ENCODE peak calls at places on chromosomes 1 and 21, in five cellular contexts. T is IMR-90, F is heart right ventricle, D is tibial artery, I is cardiac muscle cell. U is an unnamed sample.

GRCh38 chr1:26127235-26128163 is 15.9 kb downstream of the PDIK1L start:
- DNase-seq in T (no peak), F (no peak), D (no peak), I (no peak), U (no peak)

GRCh38 chr1:156750932-156751723 is at the start of gene HDGF:
- DNase-seq in F (peak), I (peak), D (peak), T (no peak), U (peak)

GRCh38 chr1:237005674-237006073 is 1.4 kb upstream of the MT1HL1 start:
- DNase-seq in D (no peak), T (no peak), F (no peak), I (peak), U (no peak)

GRCh38 chr1:56808385-56808784 is 10.8 kb downstream of the FYB2 start:
- DNase-seq in I (no peak), F (no peak), T (no peak), D (no peak), U (no peak)

GRCh38 chr1:117527566-117528102 is 78.2 kb upstream of the TENT5C start:
- DNase-seq in I (no peak), F (no peak), T (peak), D (no peak), U (no peak)

GRCh38 chr21:44368711-44369446 is 15.5 kb downstream of the TRPM2 start:
- DNase-seq in D (no peak), F (no peak), I (no peak), T (no peak), U (no peak)

GRCh38 chr21:42472521-42472920 is 23.5 kb downstream of the RSPH1 start:
- DNase-seq in F (no peak), D (peak), I (no peak), T (no peak), U (no peak)

GRCh38 chr1:229027158-229027557 is 243.8 kb upstream of the RAB4A start:
- DNase-seq in T (no peak), I (no peak), D (no peak), F (no peak), U (no peak)

GRCh38 chr1:88917321-88918025 is 26.1 kb upstream of the GTF2B start:
- DNase-seq in D (no peak), T (no peak), F (no peak), I (no peak), U (no peak)

GRCh38 chr1:82517586-82517985 is 716.9 kb downstream of the ADGRL2 start:
- DNase-seq in F (peak), D (peak), T (no peak), I (peak), U (peak)

GRCh38 chr1:100441651-100442050 is 89.3 kb downstream of the CDC14A start:
- DNase-seq in T (no peak), F (no peak), I (no peak), D (no peak), U (no peak)

GRCh38 chr1:47559944-47560695 is 122.3 kb downstream of the FOXD2 start:
- DNase-seq in T (no peak), D (no peak), F (no peak), I (peak), U (no peak)

GRCh38 chr1:36572142-36572715 is 89.5 kb upstream of the CSF3R start:
- DNase-seq in D (no peak), I (no peak), F (no peak), T (no peak), U (no peak)

GRCh38 chr1:3697810-3698209 is 45.5 kb downstream of the TP73 start:
- DNase-seq in I (no peak), T (no peak), D (no peak), F (no peak), U (no peak)

GRCh38 chr1:21635138-21635535 is 34.0 kb downstream of the RAP1GAP start:
- DNase-seq in F (no peak), D (no peak), I (no peak), T (no peak), U (no peak)

GRCh38 chr1:196680107-196680506 is 28.3 kb downstream of the CFH start:
- DNase-seq in F (no peak), I (no peak), T (peak), D (no peak), U (no peak)

GRCh38 chr1:114485286-114485685 is 25.7 kb downstream of the TRIM33 start:
- DNase-seq in T (peak), D (no peak), F (no peak), I (no peak), U (no peak)

GRCh38 chr1:64884261-64885040 is 81.9 kb downstream of the JAK1 start:
- DNase-seq in D (no peak), F (no peak), T (peak), I (no peak), U (no peak)

GRCh38 chr1:6239950-6240768 is 3.8 kb upstream of the HES3 start:
- DNase-seq in D (no peak), F (no peak), T (peak), I (no peak), U (peak)

GRCh38 chr1:84888753-84889152 is 4.3 kb downstream of the LPAR3 start:
- DNase-seq in T (no peak), D (no peak), I (no peak), F (no peak), U (no peak)

GRCh38 chr1:213622365-213623087 is 365.2 kb upstream of the PROX1 start:
- DNase-seq in F (no peak), D (no peak), I (peak), T (no peak), U (no peak)

GRCh38 chr1:59077739-59078503 is 219.0 kb upstream of the FGGY start:
- DNase-seq in D (no peak), I (peak), F (no peak), T (no peak), U (no peak)

GRCh38 chr1:203440780-203441179 is 34.8 kb upstream of the PRELP start:
- DNase-seq in I (peak), T (peak), D (peak), F (peak), U (peak)

GRCh38 chr1:38733761-38734160 is 125.8 kb downstream of the RRAGC start:
- DNase-seq in F (no peak), D (no peak), T (no peak), I (no peak), U (no peak)

GRCh38 chr1:11946647-11947046 is 12.1 kb downstream of the PLOD1 start:
- DNase-seq in I (no peak), T (no peak), F (no peak), D (no peak), U (no peak)

GRCh38 chr1:6348511-6349191 is 44.9 kb downstream of the ACOT7 start:
- DNase-seq in I (no peak), T (peak), F (peak), D (no peak), U (no peak)

GRCh38 chr1:109392037-109392787 is 5.5 kb downstream of the SORT1 start:
- DNase-seq in F (peak), I (no peak), D (peak), T (no peak), U (peak)

DNA sequence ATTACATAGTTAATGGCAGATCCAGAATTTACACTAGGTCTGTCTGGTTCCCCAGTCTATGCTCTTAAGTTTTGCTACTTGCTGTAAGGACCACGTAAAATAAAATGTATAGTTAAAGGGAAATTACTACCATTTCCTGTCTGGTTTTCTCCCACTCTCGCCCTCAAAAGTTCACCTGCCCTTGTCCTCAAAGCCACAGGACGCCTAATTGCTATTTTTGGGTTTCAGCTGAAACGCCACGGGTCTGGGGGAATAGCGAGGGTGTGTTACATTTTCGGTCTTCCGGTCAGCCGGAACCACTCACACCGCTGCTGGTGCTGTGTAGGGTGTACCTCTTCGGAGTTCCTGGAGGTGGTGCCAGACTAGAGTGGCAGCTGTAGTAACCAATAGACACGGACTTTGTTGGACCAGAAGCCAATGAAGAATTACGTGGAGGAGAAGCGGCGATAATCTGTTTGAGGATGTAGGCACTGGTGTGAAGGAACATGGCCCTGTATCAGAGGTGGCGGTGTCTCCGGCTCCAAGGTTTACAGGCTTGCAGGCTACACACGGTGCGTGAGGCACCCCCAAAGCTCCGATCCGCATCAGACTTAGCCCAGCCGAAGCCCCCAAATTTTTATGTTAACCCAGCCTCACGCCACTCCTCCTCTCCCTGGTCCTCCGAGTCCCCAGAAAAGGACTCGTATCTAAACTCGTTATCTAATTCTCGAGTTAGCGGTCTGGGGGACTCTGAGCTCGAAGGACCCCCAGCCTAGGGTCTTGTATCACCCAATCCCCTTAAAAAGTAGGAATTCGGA is at the start of gene TARS2:
- DNase-seq in T (peak), F (peak), D (peak), I (peak), U (peak)
- H3K4me3 ChIP-seq in T (peak), F (peak), D (peak), I (peak), U (peak)

GRCh38 chr1:34162852-34163766 is 1.9 kb downstream of the CSMD2 start:
- DNase-seq in F (peak), D (peak), I (peak), T (peak), U (peak)
- H3K4me3 ChIP-seq in F (peak), D (peak), I (peak), T (peak), U (peak)

GRCh38 chr1:93347319-93347899 is 1.7 kb downstream of the DR1 start:
- DNase-seq in T (no peak), D (no peak), F (no peak), I (no peak), U (no peak)

GRCh38 chr1:93350875-93351274 is 5.2 kb downstream of the DR1 start:
- DNase-seq in I (no peak), T (no peak), D (no peak), F (no peak), U (no peak)

GRCh38 chr1:93348104-93348780 is 2.5 kb downstream of the DR1 start:
- DNase-seq in F (no peak), I (no peak), D (no peak), T (no peak), U (no peak)

GRCh38 chr1:93350322-93350721 is 4.6 kb downstream of the DR1 start:
- DNase-seq in D (no peak), T (no peak), I (no peak), F (no peak), U (no peak)

DNA sequence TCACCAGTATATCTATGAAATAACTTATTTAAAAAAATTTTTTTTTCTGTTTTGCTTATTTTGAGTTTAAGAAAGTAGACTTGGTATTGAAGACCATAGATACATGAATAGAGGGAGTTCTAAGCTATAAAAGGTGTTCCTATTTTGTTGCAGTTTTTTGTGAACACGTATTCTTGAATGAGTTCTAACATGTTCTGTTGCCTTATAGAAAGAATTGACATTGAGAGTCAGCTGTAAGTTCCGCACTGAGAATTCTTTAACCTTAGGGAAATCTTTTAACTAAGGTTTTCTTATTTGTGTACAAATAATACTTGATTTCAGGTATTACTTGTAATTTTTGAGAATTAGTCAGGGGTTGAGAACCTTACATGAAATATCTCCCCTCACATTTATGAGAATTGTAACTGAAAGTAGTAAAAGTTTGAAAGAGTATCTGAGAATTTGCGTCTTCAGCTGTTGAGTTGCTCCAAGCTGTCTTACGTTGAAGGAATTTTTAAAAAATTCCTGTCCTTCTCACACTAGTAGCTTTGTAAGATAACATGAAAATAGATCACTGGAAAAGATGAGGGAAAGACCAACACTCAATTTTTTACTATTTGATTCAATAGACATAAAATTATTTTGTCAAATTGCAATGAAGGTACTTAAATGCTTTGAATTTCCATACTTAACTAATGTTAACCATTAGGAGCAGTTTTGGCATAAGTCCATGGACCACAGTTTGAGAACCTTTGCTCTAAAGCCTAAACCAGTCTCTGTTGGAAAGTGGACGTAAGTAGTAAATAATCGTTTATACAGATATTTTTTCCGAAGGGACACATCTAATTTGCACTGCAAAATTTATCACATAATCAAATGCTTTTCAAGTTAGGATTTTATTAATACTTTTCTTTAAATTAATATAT is 3.8 kb downstream of the DR1 start:
- DNase-seq in T (no peak), F (no peak), I (no peak), D (no peak), U (no peak)
- H3K4me3 ChIP-seq in T (peak), F (peak), I (peak), D (peak), U (peak)

GRCh38 chr1:50832167-50832566 is 127.9 kb downstream of the FAF1 start:
- DNase-seq in T (no peak), D (no peak), I (no peak), F (no peak), U (no peak)
- H3K4me3 ChIP-seq in T (no peak), D (no peak), I (no peak), F (no peak), U (no peak)

GRCh38 chr1:159187647-159188374 is 16.4 kb downstream of the CADM3 start:
- DNase-seq in F (no peak), D (no peak), T (no peak), I (peak), U (no peak)
- H3K4me3 ChIP-seq in F (peak), D (peak), T (no peak), I (peak), U (no peak)

GRCh38 chr1:174812656-174813055 is 187.1 kb upstream of the CACYBP start:
- DNase-seq in D (no peak), T (peak), I (no peak), F (no peak), U (no peak)

GRCh38 chr1:174818014-174818616 is 181.6 kb upstream of the CACYBP start:
- DNase-seq in I (no peak), F (no peak), T (no peak), D (no peak), U (no peak)

GRCh38 chr1:174812026-174812425 is 187.7 kb upstream of the CACYBP start:
- DNase-seq in D (no peak), I (no peak), F (no peak), T (no peak), U (no peak)

GRCh38 chr1:174815474-174815908 is 184.3 kb upstream of the CACYBP start:
- DNase-seq in D (no peak), T (no peak), F (no peak), I (no peak), U (no peak)

GRCh38 chr1:174815036-174815435 is 184.7 kb upstream of the CACYBP start:
- DNase-seq in I (no peak), F (no peak), T (peak), D (no peak), U (no peak)
- H3K4me3 ChIP-seq in I (no peak), F (no peak), T (no peak), D (no peak), U (no peak)

GRCh38 chr21:15003463-15004135 is 61.2 kb downstream of the NRIP1 start:
- DNase-seq in F (no peak), D (no peak), I (peak), T (no peak), U (peak)

GRCh38 chr21:15001773-15002647 is 62.8 kb downstream of the NRIP1 start:
- DNase-seq in D (no peak), I (no peak), T (no peak), F (no peak), U (no peak)

GRCh38 chr21:15005391-15005790 is 59.4 kb downstream of the NRIP1 start:
- DNase-seq in D (no peak), F (no peak), T (peak), I (peak), U (no peak)

GRCh38 chr21:15006594-15007230 is 58.1 kb downstream of the NRIP1 start:
- DNase-seq in T (no peak), I (no peak), F (no peak), D (no peak), U (no peak)

GRCh38 chr21:15004721-15005370 is 60.0 kb downstream of the NRIP1 start:
- DNase-seq in F (no peak), I (no peak), T (peak), D (no peak), U (no peak)
- H3K4me3 ChIP-seq in F (no peak), I (no peak), T (peak), D (no peak), U (peak)

GRCh38 chr21:45464309-45464708 is 59.3 kb downstream of the COL18A1 start:
- DNase-seq in T (no peak), F (no peak), D (no peak), I (no peak), U (peak)
- H3K4me3 ChIP-seq in T (no peak), F (no peak), D (no peak), I (no peak), U (no peak)

GRCh38 chr21:34834852-34835501 is 166.2 kb downstream of the CLIC6 start:
- DNase-seq in F (no peak), D (no peak), T (no peak), I (no peak), U (no peak)

GRCh38 chr21:34839070-34839820 is 170.5 kb downstream of the CLIC6 start:
- DNase-seq in F (no peak), D (no peak), I (no peak), T (no peak), U (no peak)

GRCh38 chr21:34836103-34836932 is 167.5 kb downstream of the CLIC6 start:
- DNase-seq in T (peak), F (no peak), D (peak), I (no peak), U (no peak)

GRCh38 chr21:34835526-34835925 is 166.7 kb downstream of the CLIC6 start:
- DNase-seq in T (no peak), F (no peak), I (no peak), D (peak), U (no peak)

GRCh38 chr21:34836933-34837505 is 168.2 kb downstream of the CLIC6 start:
- DNase-seq in T (no peak), F (no peak), I (no peak), D (no peak), U (no peak)
- H3K4me3 ChIP-seq in T (no peak), F (no peak), I (no peak), D (no peak), U (no peak)

GRCh38 chr1:154222518-154222917 is 1.8 kb downstream of the UBAP2L start:
- DNase-seq in F (no peak), I (no peak), D (no peak), T (no peak), U (no peak)
- H3K4me3 ChIP-seq in F (no peak), I (peak), D (peak), T (peak), U (peak)

U was measured in right cardiac atrium.